ENCODE peak calls at places on chromosome 16, in five cellular contexts. U is fibroblast of lung, B is MM.1S, Q is mesothelial cell of epicardium, L is heart left ventricle. C is an unnamed sample.

GRCh38 chr16:21656795-21657768 is 4.7 kb upstream of the IGSF6 start:
- DNase-seq in U (peak), B (peak), Q (no peak), L (no peak), C (peak)

GRCh38 chr16:74455619-74456289 is 34.5 kb upstream of the CLEC18B start:
- DNase-seq in U (peak), B (no peak), Q (no peak), L (no peak), C (no peak)

GRCh38 chr16:22684282-22685161 is 129.4 kb upstream of the HS3ST2 start:
- DNase-seq in U (peak), B (peak), Q (no peak), L (no peak), C (no peak)

GRCh38 chr16:28491080-28491969 is 549 bp downstream of the CLN3 start:
- DNase-seq in U (peak), B (peak), Q (no peak), L (no peak), C (peak)

GRCh38 chr16:46715769-46716305 is 26.4 kb downstream of the ORC6 start:
- DNase-seq in U (no peak), B (no peak), Q (no peak), L (peak), C (no peak)

GRCh38 chr16:71627631-71628236 is 1.8 kb downstream of the MARVELD3 start:
- DNase-seq in U (no peak), B (no peak), Q (no peak), L (no peak), C (no peak)

GRCh38 chr16:4272114-4272954 is 489 bp downstream of the TFAP4 start:
- DNase-seq in U (peak), B (peak), Q (peak), L (peak), C (peak)

GRCh38 chr16:55703003-55704001 is 47.5 kb downstream of the SLC6A2 start:
- DNase-seq in U (peak), B (peak), Q (no peak), L (no peak), C (peak)

GRCh38 chr16:24689128-24689527 is 40.3 kb upstream of the TNRC6A start:
- DNase-seq in U (peak), B (no peak), Q (no peak), L (no peak), C (peak)

GRCh38 chr16:79638386-79639106 is 38.0 kb upstream of the MAF start:
- DNase-seq in U (no peak), B (no peak), Q (no peak), L (no peak), C (no peak)

DNA sequence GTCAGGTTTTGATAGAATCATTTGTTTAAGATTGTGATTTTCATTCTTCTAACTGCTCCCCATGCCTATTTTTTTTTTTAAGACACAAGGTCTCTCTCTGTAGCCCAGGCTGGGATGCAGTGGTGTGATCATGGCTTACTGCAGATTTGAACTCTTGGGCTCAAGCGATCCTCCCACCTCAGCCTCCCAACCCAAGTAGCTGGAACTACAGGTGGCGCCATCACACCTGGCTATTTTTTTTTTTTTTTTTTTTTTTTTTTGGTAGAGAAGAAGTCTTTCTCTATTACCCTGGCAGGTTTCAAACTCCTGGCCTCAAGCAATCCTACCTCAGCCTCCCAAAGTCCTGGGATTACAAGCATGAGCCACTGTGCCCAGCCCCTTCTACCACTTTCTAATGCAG is 223.3 kb downstream of the CBLN1 start:
- DNase-seq in U (no peak), B (no peak), Q (no peak), L (no peak), C (no peak)
- TF ChIP-seq CTCF in U (no peak), B (no peak), Q (no peak), L (no peak), C (no peak)

GRCh38 chr16:29901607-29901945 is 1.3 kb downstream of the ASPHD1 start:
- DNase-seq in U (no peak), B (no peak), Q (no peak), L (no peak), C (no peak)
- TF ChIP-seq CTCF in U (no peak), B (no peak), Q (no peak), L (no peak), C (no peak)

GRCh38 chr16:31700530-31701388 is 172.8 kb upstream of the ZNF267 start:
- DNase-seq in U (peak), B (peak), Q (peak), L (peak), C (peak)
- TF ChIP-seq CTCF in U (peak), B (no peak), Q (no peak), L (no peak), C (peak)

GRCh38 chr16:89564476-89565255 is 4.2 kb downstream of the RPL13 start:
- DNase-seq in U (no peak), B (no peak), Q (no peak), L (no peak), C (no peak)
- TF ChIP-seq CTCF in U (no peak), B (no peak), Q (no peak), L (no peak), C (no peak)

DNA sequence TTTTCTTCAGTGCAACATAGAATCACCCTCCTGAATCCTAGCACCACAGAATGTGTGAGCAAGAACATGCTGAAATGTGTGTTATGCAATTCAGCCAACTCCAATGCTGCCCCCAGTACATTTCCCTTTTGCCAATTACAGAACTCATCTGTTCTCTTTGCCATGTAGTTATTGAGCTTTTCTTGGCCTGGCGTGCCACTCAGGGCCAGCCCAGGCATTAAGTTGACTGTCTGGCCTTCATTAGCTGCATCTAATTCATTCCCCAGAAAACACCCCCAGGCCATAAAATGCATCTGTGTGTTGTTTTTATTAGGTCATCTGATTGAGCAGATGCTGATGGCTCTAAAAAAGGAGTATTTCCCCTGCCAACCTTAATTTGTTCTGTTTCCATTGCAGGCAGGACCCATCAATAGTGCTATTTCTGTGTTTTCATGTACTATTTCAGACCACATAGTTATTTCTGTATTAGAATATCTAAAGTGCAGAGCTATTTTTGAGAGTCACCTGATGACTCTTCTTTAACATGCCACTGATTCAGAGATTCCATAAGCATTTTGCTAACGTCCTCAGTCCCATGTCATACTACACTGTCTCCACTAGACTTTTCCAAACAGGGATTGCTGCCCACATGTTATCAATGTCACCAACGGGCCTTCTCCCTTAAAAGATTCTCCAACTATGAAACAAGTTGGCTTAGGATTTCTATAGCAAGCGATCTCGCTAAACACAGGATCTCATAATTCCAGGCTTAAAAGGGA is 969.7 kb downstream of the CDH11 start:
- DNase-seq in U (no peak), B (no peak), Q (no peak), L (no peak), C (no peak)
- TF ChIP-seq CTCF in U (no peak), B (no peak), Q (no peak), L (no peak), C (no peak)

DNA sequence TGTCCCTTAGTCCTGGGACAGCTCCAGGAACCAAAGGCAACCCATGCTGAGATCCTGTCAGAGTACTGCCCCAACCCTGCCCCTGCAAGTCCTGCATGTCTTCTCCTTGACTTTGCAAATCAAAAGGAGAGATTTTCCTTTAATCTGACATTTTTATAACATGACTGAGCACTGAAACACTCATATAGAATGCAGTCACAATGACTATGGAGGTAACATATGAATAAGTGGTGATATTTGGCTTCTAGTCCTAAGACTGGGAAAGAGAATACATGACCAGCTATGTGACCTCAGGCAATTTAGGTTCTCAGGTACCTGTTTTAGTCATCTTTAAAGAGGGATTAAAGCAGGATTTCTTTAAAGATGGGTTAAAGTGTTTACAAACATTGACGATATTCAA is 941.6 kb upstream of the CDH8 start:
- DNase-seq in U (no peak), B (no peak), Q (no peak), L (no peak), C (no peak)
- TF ChIP-seq CTCF in U (no peak), B (no peak), Q (no peak), L (no peak), C (no peak)

DNA sequence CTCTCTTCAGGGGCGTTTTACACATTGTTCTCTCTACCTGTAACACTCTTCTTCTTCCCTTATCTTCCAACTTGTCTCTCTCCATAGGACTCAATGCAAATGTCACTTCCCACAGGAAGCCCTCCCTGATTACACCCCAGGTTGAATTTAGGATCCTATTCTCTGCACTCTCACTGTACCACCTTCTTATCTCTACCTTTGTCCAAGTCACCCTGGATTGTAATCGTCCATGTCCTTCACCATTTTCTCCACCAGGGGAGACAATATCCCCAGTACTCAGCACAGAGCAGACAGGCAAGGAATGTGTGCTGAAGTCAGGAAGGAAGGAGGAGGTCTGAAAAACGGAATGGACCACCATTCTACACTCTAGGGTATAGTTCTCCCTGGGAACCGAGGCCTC is 14.1 kb downstream of the C16orf82 start:
- DNase-seq in U (no peak), B (no peak), Q (no peak), L (no peak), C (no peak)
- TF ChIP-seq CTCF in U (peak), B (no peak), Q (peak), L (no peak), C (peak)

GRCh38 chr16:2339521-2340484 is 725 bp downstream of the ABCA3 start:
- DNase-seq in U (peak), B (peak), Q (no peak), L (peak), C (peak)
- TF ChIP-seq CTCF in U (peak), B (no peak), Q (no peak), L (no peak), C (peak)

C was measured in GM10248.